ENCODE peak calls at places on chromosomes 5 and 9, in seven cellular contexts. One of them, this sample, is unnamed.

GRCh38 chr5:61440086-61440485 is 108.0 kb downstream of the ZSWIM6 start:
- DNase-seq in MM.1S: no peak
- DNase-seq in nephron progenitor cell: no peak
- DNase-seq in choroid plexus epithelial cell: no peak
- DNase-seq in cerebellar nuclear complex: no peak
- DNase-seq in activated T-cell treated with anti-CD3 and anti-CD28 coated beads for 48 hours: no peak
- DNase-seq in dermis blood vessel endothelial cell: no peak
- DNase-seq in this sample: no peak

GRCh38 chr5:33933723-33934544 is 2.3 kb upstream of the RXFP3 start:
- DNase-seq in MM.1S: peak
- DNase-seq in nephron progenitor cell: no peak
- DNase-seq in choroid plexus epithelial cell: peak
- DNase-seq in cerebellar nuclear complex: no peak
- DNase-seq in activated T-cell treated with anti-CD3 and anti-CD28 coated beads for 48 hours: no peak
- DNase-seq in dermis blood vessel endothelial cell: no peak
- DNase-seq in this sample: no peak

GRCh38 chr5:78467744-78468357 is 107.4 kb downstream of the SCAMP1 start:
- DNase-seq in MM.1S: peak
- DNase-seq in nephron progenitor cell: no peak
- DNase-seq in choroid plexus epithelial cell: peak
- DNase-seq in cerebellar nuclear complex: no peak
- DNase-seq in activated T-cell treated with anti-CD3 and anti-CD28 coated beads for 48 hours: no peak
- DNase-seq in dermis blood vessel endothelial cell: peak
- DNase-seq in this sample: no peak

GRCh38 chr5:146797683-146798082 is 80.9 kb downstream of the PPP2R2B start:
- DNase-seq in MM.1S: no peak
- DNase-seq in nephron progenitor cell: no peak
- DNase-seq in choroid plexus epithelial cell: no peak
- DNase-seq in cerebellar nuclear complex: no peak
- DNase-seq in activated T-cell treated with anti-CD3 and anti-CD28 coated beads for 48 hours: no peak
- DNase-seq in dermis blood vessel endothelial cell: no peak
- DNase-seq in this sample: no peak

GRCh38 chr5:143635146-143635752 is 176.7 kb upstream of the HMHB1 start:
- DNase-seq in MM.1S: no peak
- DNase-seq in nephron progenitor cell: no peak
- DNase-seq in choroid plexus epithelial cell: peak
- DNase-seq in cerebellar nuclear complex: no peak
- DNase-seq in activated T-cell treated with anti-CD3 and anti-CD28 coated beads for 48 hours: no peak
- DNase-seq in dermis blood vessel endothelial cell: no peak
- DNase-seq in this sample: no peak

GRCh38 chr5:143019157-143019556 is 249.0 kb downstream of the ARHGAP26 start:
- DNase-seq in MM.1S: no peak
- DNase-seq in nephron progenitor cell: no peak
- DNase-seq in choroid plexus epithelial cell: no peak
- DNase-seq in cerebellar nuclear complex: no peak
- DNase-seq in activated T-cell treated with anti-CD3 and anti-CD28 coated beads for 48 hours: no peak
- DNase-seq in dermis blood vessel endothelial cell: no peak
- DNase-seq in this sample: no peak

GRCh38 chr5:140239939-140240700 is 62.8 kb downstream of the PFDN1 start:
- DNase-seq in MM.1S: peak
- DNase-seq in nephron progenitor cell: peak
- DNase-seq in choroid plexus epithelial cell: peak
- DNase-seq in cerebellar nuclear complex: no peak
- DNase-seq in activated T-cell treated with anti-CD3 and anti-CD28 coated beads for 48 hours: peak
- DNase-seq in dermis blood vessel endothelial cell: peak
- DNase-seq in this sample: peak

GRCh38 chr5:126499742-126500396 is 76.7 kb downstream of the GRAMD2B start:
- DNase-seq in MM.1S: peak
- DNase-seq in nephron progenitor cell: no peak
- DNase-seq in choroid plexus epithelial cell: peak
- DNase-seq in cerebellar nuclear complex: no peak
- DNase-seq in activated T-cell treated with anti-CD3 and anti-CD28 coated beads for 48 hours: no peak
- DNase-seq in dermis blood vessel endothelial cell: peak
- DNase-seq in this sample: no peak

GRCh38 chr9:134175291-134175807 is 11.0 kb upstream of the RNU6ATAC start:
- DNase-seq in MM.1S: no peak
- DNase-seq in nephron progenitor cell: peak
- DNase-seq in choroid plexus epithelial cell: no peak
- DNase-seq in cerebellar nuclear complex: no peak
- DNase-seq in activated T-cell treated with anti-CD3 and anti-CD28 coated beads for 48 hours: no peak
- DNase-seq in dermis blood vessel endothelial cell: no peak
- DNase-seq in this sample: no peak

GRCh38 chr9:127589955-127590370 is 22.1 kb upstream of the STXBP1 start:
- DNase-seq in MM.1S: peak
- DNase-seq in nephron progenitor cell: peak
- DNase-seq in choroid plexus epithelial cell: peak
- DNase-seq in cerebellar nuclear complex: peak
- DNase-seq in activated T-cell treated with anti-CD3 and anti-CD28 coated beads for 48 hours: no peak
- DNase-seq in dermis blood vessel endothelial cell: peak
- DNase-seq in this sample: no peak

GRCh38 chr5:1557114-1557873 is 33.5 kb upstream of the LPCAT1 start:
- DNase-seq in MM.1S: no peak
- DNase-seq in nephron progenitor cell: no peak
- DNase-seq in choroid plexus epithelial cell: no peak
- DNase-seq in cerebellar nuclear complex: no peak
- DNase-seq in activated T-cell treated with anti-CD3 and anti-CD28 coated beads for 48 hours: no peak
- DNase-seq in dermis blood vessel endothelial cell: no peak
- DNase-seq in this sample: no peak

GRCh38 chr5:149939572-149939971 is 5.0 kb downstream of the PDE6A start:
- DNase-seq in MM.1S: no peak
- DNase-seq in nephron progenitor cell: no peak
- DNase-seq in choroid plexus epithelial cell: no peak
- DNase-seq in cerebellar nuclear complex: no peak
- DNase-seq in activated T-cell treated with anti-CD3 and anti-CD28 coated beads for 48 hours: no peak
- DNase-seq in dermis blood vessel endothelial cell: peak
- DNase-seq in this sample: no peak

GRCh38 chr5:139181835-139182452 is 16.2 kb downstream of the SIL1 start:
- DNase-seq in MM.1S: no peak
- DNase-seq in nephron progenitor cell: no peak
- DNase-seq in choroid plexus epithelial cell: peak
- DNase-seq in cerebellar nuclear complex: no peak
- DNase-seq in activated T-cell treated with anti-CD3 and anti-CD28 coated beads for 48 hours: no peak
- DNase-seq in dermis blood vessel endothelial cell: peak
- DNase-seq in this sample: no peak

This sample was measured in progenitor cell of endocrine pancreas.